ENCODE peak calls at places on chromosomes 16 and 17, in six cellular contexts. G is PC-3; Q is esophagus squamous epithelium; Z is breast epithelium; D is CD8-positive, alpha-beta memory T cell; W is CD8-positive, alpha-beta T cell. M is an unnamed sample. For H3K27me3, the result is how much of the 10 kb centered on the place peaks cover.

GRCh38 chr16:51237861-51238378 is 86.8 kb upstream of the SALL1 start:
- DNase-seq in G (no peak), Q (no peak), Z (no peak), D (no peak), W (no peak), M (no peak)

GRCh38 chr16:65343556-65343955 is 221.7 kb upstream of the CDH11 start:
- DNase-seq in G (peak), Q (no peak), Z (no peak), D (no peak), W (no peak), M (no peak)

GRCh38 chr16:67101683-67102082 is 8.1 kb upstream of the PHAF1 start:
- DNase-seq in G (no peak), Q (no peak), Z (no peak), D (no peak), W (no peak), M (no peak)

GRCh38 chr16:8967437-8967821 is 3.7 kb upstream of the USP7 start:
- DNase-seq in G (no peak), Q (no peak), Z (no peak), D (no peak), W (no peak), M (no peak)

GRCh38 chr17:41467546-41467945 is 360 bp upstream of the KRT32 start:
- DNase-seq in G (no peak), Q (no peak), Z (no peak), D (no peak), W (no peak), M (no peak)

GRCh38 chr17:38578229-38578628 is 27.5 kb downstream of the SRCIN1 start:
- DNase-seq in G (no peak), Q (no peak), Z (no peak), D (no peak), W (no peak), M (no peak)

GRCh38 chr16:66741131-66741900 is 10.1 kb downstream of the DYNC1LI2 start:
- DNase-seq in G (peak), Q (no peak), Z (peak), D (no peak), W (no peak), M (peak)

GRCh38 chr16:83588070-83588469 is 219.7 kb upstream of the HSBP1 start:
- DNase-seq in G (no peak), Q (no peak), Z (no peak), D (no peak), W (no peak), M (no peak)

GRCh38 chr16:85421338-85422123 is 191.6 kb upstream of the GSE1 start:
- DNase-seq in G (no peak), Q (no peak), Z (no peak), D (peak), W (no peak), M (peak)

GRCh38 chr17:1197781-1198490 is 18.2 kb upstream of the ABR start:
- DNase-seq in G (no peak), Q (peak), Z (no peak), D (peak), W (peak), M (peak)

GRCh38 chr16:6682142-6682811 is 650.4 kb upstream of the RBFOX1 start:
- DNase-seq in G (peak), Q (no peak), Z (no peak), D (no peak), W (no peak), M (no peak)

GRCh38 chr17:47946516-47946915 is 5.1 kb downstream of the PNPO start:
- DNase-seq in G (no peak), Q (no peak), Z (no peak), D (no peak), W (no peak), M (no peak)

GRCh38 chr16:89586853-89587252 is 11.3 kb downstream of the CPNE7 start:
- DNase-seq in G (no peak), Q (no peak), Z (no peak), D (no peak), W (no peak), M (no peak)

GRCh38 chr17:28324776-28325175 is 5.8 kb downstream of the TMEM97 start:
- DNase-seq in G (no peak), Q (no peak), Z (no peak), D (no peak), W (no peak), M (no peak)

GRCh38 chr17:75428775-75429469 is 23.4 kb upstream of the GRB2 start:
- DNase-seq in G (peak), Q (no peak), Z (no peak), D (no peak), W (no peak), M (no peak)

GRCh38 chr16:31872201-31872600 is 1.4 kb upstream of the ZNF267 start:
- DNase-seq in G (no peak), Q (no peak), Z (no peak), D (no peak), W (no peak), M (no peak)

GRCh38 chr16:67311607-67312449 is 14.7 kb downstream of the KCTD19 start:
- DNase-seq in G (peak), Q (no peak), Z (no peak), D (no peak), W (peak), M (peak)

GRCh38 chr16:2487903-2488531 is 13.1 kb downstream of the TBC1D24 start:
- DNase-seq in G (no peak), Q (no peak), Z (no peak), D (no peak), W (no peak), M (no peak)

GRCh38 chr17:8007836-8008235 is 5.4 kb downstream of the GUCY2D start:
- DNase-seq in G (no peak), Q (no peak), Z (no peak), D (no peak), W (no peak), M (no peak)

GRCh38 chr16:35431829-35432663 is 1972.6 kb downstream of the TP53TG3F start:
- DNase-seq in G (no peak), Q (no peak), Z (no peak), D (no peak), W (no peak), M (no peak)

GRCh38 chr17:3922765-3923164 is 6.5 kb upstream of the P2RX1 start:
- DNase-seq in G (no peak), Q (no peak), Z (no peak), D (no peak), W (no peak), M (no peak)

GRCh38 chr17:49191407-49191916 is 18.9 kb downstream of the GNGT2 start:
- DNase-seq in G (no peak), Q (no peak), Z (no peak), D (no peak), W (no peak), M (no peak)

GRCh38 chr16:84950906-84951305 is 60.4 kb downstream of the ZDHHC7 start:
- DNase-seq in G (peak), Q (no peak), Z (no peak), D (no peak), W (peak), M (no peak)

GRCh38 chr16:87053016-87053982 is 263.9 kb downstream of the C16orf95 start:
- DNase-seq in G (no peak), Q (no peak), Z (peak), D (no peak), W (no peak), M (no peak)

GRCh38 chr16:51441331-51441730 is 290.3 kb upstream of the SALL1 start:
- DNase-seq in G (no peak), Q (no peak), Z (no peak), D (no peak), W (no peak), M (no peak)

GRCh38 chr17:17526369-17526768 is 30.2 kb upstream of the RASD1 start:
- DNase-seq in G (no peak), Q (no peak), Z (no peak), D (no peak), W (no peak), M (no peak)

GRCh38 chr17:64507418-64507766 is 615 bp downstream of the CEP95 start:
- DNase-seq in G (peak), Q (no peak), Z (no peak), D (peak), W (no peak), M (no peak)

GRCh38 chr16:81337097-81337496 is 22.3 kb downstream of the GAN start:
- DNase-seq in G (peak), Q (no peak), Z (no peak), D (no peak), W (no peak), M (no peak)

GRCh38 chr16:88662222-88662842 is 559 bp downstream of the MVD start:
- DNase-seq in G (no peak), Q (no peak), Z (no peak), D (no peak), W (no peak), M (no peak)

DNA sequence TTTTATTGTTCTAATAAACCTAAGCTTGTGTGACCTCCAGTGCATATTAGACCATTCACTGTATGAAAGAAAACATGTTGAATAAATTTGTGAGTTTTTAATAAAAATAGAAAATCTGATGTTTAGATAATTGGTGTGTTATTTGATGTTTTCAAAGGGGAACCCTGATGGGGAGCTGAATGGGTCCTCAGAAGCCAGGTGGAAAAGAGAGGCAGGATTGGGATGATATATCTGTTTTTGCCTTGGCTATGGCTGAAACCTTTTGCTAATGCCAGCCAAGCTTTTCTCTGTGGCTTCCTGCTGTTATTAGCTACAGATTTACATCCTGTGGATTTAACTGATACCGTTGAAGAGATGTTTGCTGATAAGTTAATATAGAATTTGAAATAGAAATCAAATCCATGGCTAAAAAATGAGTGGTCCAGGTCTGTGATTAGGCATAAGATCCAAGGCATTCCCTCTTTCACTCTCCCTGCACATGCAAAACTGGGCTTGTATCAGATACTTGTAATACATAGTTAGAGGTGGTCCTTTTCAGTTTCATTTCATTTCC is 4.2 kb upstream of the AATF start:
- DNase-seq in G (no peak), Q (no peak), Z (no peak), D (no peak), W (no peak), M (no peak)
- H3K27me3 ChIP-seq in G (under half), Q (half or more), Z (half or more), D (half or more), W (half or more), M (half or more)

DNA sequence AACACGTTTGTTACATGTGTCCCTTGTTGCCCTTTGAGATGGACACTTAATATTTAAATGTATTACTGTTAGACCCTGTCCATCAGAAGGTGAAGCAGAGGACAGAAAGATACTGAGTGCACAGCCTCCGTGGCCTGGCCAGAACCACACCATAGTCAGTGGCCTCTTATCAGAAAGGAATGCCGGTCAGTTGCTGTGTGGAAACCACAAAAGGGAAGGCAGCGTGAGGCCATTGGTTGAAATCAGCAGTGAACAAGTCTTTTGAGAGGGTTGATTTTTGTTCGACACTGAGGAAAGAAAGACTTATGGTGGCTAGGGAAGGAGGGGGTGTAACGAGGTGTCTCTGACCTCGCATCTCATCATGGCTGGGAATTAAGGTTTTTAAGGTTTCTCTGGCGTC is 85.4 kb upstream of the CLEC18A start:
- DNase-seq in G (no peak), Q (no peak), Z (no peak), D (no peak), W (no peak), M (no peak)
- H3K27ac ChIP-seq in G (no peak), Q (no peak), Z (no peak), D (no peak), W (no peak), M (no peak)

GRCh38 chr17:79833744-79834574 is 5.3 kb downstream of the CBX4 start:
- DNase-seq in G (no peak), Q (no peak), Z (no peak), D (no peak), W (no peak), M (no peak)
- H3K27me3 ChIP-seq in G (under half), Q (under half), Z (under half), D (under half), W (under half), M (under half)

DNA sequence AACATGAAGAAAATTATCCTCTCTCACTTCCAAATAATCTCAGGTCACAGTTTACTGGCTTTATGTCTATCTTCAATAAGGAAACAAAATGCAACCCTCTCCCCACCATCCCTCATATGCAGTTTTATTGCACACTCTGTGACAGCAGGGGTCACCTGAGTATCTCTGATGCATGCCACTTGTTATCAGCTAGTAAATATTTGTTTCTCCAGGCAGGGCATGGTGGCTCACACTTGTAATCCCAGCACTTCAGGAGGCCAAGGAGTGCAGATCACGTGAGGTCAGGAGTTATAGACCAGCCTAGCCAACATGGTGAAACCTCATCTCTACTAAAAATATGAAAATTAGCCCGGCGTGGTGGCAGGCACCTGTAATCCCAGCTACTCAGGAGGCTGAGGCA is 61.1 kb downstream of the ADAMTS18 start:
- DNase-seq in G (no peak), Q (no peak), Z (no peak), D (no peak), W (no peak), M (no peak)
- H3K27ac ChIP-seq in G (no peak), Q (no peak), Z (no peak), D (no peak), W (no peak), M (no peak)

DNA sequence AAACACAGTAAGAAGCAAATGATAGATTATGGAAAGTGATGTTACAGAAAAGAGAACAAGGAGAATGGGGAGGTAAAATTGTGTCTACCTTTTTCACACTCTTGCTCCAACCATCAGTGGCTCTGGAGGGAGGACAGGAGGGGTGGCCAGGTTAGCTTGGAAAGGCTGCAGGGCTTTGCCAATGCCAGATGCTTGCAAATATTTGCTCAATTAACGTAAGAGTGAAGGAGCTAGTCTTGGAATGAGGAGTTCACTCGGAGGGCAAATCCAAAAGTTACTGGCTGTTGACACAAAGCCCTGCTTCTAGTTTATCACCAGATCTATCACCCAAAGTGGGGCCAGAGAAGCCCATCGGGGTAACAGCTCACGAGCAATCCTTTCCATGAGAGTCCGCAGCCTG is 7.4 kb upstream of the TNRC6C start:
- DNase-seq in G (no peak), Q (no peak), Z (no peak), D (no peak), W (no peak), M (no peak)
- H3K27me3 ChIP-seq in G (half or more), Q (under half), Z (under half), D (under half), W (under half), M (under half)

GRCh38 chr17:45170280-45170975 is 8.8 kb downstream of the HEXIM2 start:
- DNase-seq in G (no peak), Q (no peak), Z (no peak), D (no peak), W (no peak), M (no peak)

GRCh38 chr17:45170976-45171337 is 9.3 kb downstream of the HEXIM2 start:
- DNase-seq in G (peak), Q (no peak), Z (peak), D (no peak), W (no peak), M (peak)

GRCh38 chr17:45172232-45172540 is 10.5 kb downstream of the HEXIM2 start:
- DNase-seq in G (no peak), Q (no peak), Z (no peak), D (no peak), W (no peak), M (no peak)

GRCh38 chr17:45172541-45173286 is 11.0 kb downstream of the HEXIM2 start:
- DNase-seq in G (peak), Q (no peak), Z (peak), D (peak), W (peak), M (peak)

DNA sequence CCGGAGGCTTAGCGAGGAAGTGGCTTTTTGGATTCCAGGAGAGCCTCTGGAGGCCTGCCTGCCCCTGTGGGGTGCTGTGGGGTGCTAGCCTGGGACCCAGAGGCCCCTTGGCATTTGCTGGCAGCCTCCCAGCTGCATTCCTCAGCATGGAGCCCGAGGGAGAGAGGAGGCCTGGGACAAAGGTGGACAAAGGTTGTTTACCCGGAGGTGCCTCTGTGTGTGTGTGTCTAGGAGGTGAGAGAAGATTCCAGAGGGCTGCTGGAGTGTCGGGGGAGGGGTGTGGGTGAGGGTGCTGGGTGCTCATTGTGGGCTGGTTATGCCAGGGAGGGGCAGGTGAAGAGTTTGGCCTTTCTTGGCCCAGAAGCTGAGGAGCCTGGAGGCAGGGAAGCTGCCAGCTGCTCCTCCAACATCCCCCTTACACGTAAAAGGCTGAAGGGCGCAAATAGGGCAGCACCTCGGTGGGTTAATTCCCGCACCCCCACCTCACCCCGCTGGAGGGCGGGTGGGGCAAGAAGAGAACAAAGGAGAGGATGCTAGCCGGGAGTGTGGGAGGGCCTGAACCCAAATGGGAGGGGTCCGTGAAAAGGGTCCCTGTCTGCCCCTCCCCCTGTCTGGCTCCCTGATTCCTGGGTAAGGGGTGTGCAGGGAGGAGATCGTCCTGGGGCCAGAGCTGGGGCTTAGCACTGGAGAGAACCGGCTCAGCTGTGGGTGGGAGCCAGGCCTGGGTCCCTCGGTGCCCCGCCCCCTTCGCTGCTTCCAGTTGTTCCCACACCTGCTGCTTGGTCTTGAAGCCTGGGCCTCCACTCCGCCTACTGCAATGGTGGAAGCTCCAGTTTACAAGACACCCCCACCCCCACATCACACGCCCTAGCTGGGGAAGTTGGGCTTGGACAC is 9.9 kb downstream of the HEXIM2 start:
- DNase-seq in G (peak), Q (no peak), Z (peak), D (no peak), W (no peak), M (peak)
- H3K27ac ChIP-seq in G (peak), Q (peak), Z (peak), D (no peak), W (peak), M (peak)

GRCh38 chr17:45753645-45754225 is 30.4 kb upstream of the CRHR1 start:
- DNase-seq in G (no peak), Q (no peak), Z (no peak), D (no peak), W (no peak), M (no peak)

GRCh38 chr17:45758544-45758943 is 25.6 kb upstream of the CRHR1 start:
- DNase-seq in G (no peak), Q (no peak), Z (no peak), D (no peak), W (no peak), M (no peak)

GRCh38 chr17:45757431-45758218 is 26.5 kb upstream of the CRHR1 start:
- DNase-seq in G (no peak), Q (no peak), Z (no peak), D (no peak), W (no peak), M (no peak)

GRCh38 chr17:45755050-45755449 is 29.1 kb upstream of the CRHR1 start:
- DNase-seq in G (no peak), Q (no peak), Z (no peak), D (no peak), W (no peak), M (no peak)

GRCh38 chr17:45756266-45756989 is 27.7 kb upstream of the CRHR1 start:
- DNase-seq in G (no peak), Q (no peak), Z (no peak), D (no peak), W (no peak), M (no peak)
- H3K27me3 ChIP-seq in G (half or more), Q (under half), Z (under half), D (under half), W (under half), M (under half)

GRCh38 chr17:12683299-12683698 is 17.6 kb downstream of the MYOCD start:
- DNase-seq in G (no peak), Q (no peak), Z (no peak), D (no peak), W (no peak), M (no peak)

GRCh38 chr17:12680993-12681392 is 15.3 kb downstream of the MYOCD start:
- DNase-seq in G (no peak), Q (no peak), Z (no peak), D (no peak), W (no peak), M (no peak)

GRCh38 chr17:12680407-12680897 is 14.8 kb downstream of the MYOCD start:
- DNase-seq in G (no peak), Q (no peak), Z (no peak), D (no peak), W (no peak), M (no peak)
- H3K27ac ChIP-seq in G (no peak), Q (peak), Z (no peak), D (no peak), W (no peak), M (peak)

GRCh38 chr16:708959-709358 is 3.4 kb upstream of the FBXL16 start:
- DNase-seq in G (no peak), Q (no peak), Z (no peak), D (no peak), W (no peak), M (no peak)
- H3K27me3 ChIP-seq in G (under half), Q (under half), Z (half or more), D (half or more), W (under half), M (under half)

GRCh38 chr17:55238931-55239297 is 25.8 kb upstream of the HLF start:
- DNase-seq in G (no peak), Q (no peak), Z (no peak), D (no peak), W (no peak), M (no peak)
- H3K27ac ChIP-seq in G (no peak), Q (peak), Z (no peak), D (no peak), W (no peak), M (no peak)

M was measured in tibial artery.